ENCODE peak calls at places on chromosomes 13 and 19, in eight cellular contexts. Z, J, K, G, F, S, E and B are unnamed samples.

GRCh38 chr13:26497991-26498423 is 59.5 kb upstream of the WASF3 start:
- DNase-seq in S (no peak), E (no peak), G (no peak), F (no peak), Z (peak), J (no peak), K (no peak), B (peak)

GRCh38 chr19:46181386-46181774 is 33.3 kb downstream of the IGFL2 start:
- DNase-seq in K (no peak), G (no peak), Z (no peak), E (no peak), F (no peak), J (no peak), S (no peak), B (peak)

GRCh38 chr13:74487091-74487722 is 353.0 kb upstream of the KLF12 start:
- DNase-seq in J (no peak), K (no peak), G (no peak), E (no peak), Z (no peak), F (no peak), S (no peak), B (no peak)

GRCh38 chr13:99605417-99606321 is 104.4 kb downstream of the TM9SF2 start:
- DNase-seq in G (peak), F (peak), J (peak), K (peak), S (peak), Z (peak), E (peak), B (peak)

GRCh38 chr19:35959040-35959967 is 23.1 kb downstream of the LRFN3 start:
- DNase-seq in F (peak), S (peak), E (peak), Z (peak), K (peak), G (peak), J (peak), B (no peak)

GRCh38 chr19:42028304-42029216 is 34.5 kb upstream of the ATP1A3 start:
- DNase-seq in K (peak), Z (no peak), J (no peak), E (no peak), G (peak), S (peak), F (peak), B (no peak)

GRCh38 chr13:99357149-99357596 is 50.0 kb upstream of the GPR183 start:
- DNase-seq in G (no peak), J (peak), F (no peak), E (no peak), S (no peak), K (no peak), Z (peak), B (no peak)

GRCh38 chr19:2288010-2288742 is 6.2 kb upstream of the PEAK3 start:
- DNase-seq in E (no peak), J (no peak), F (no peak), K (no peak), Z (no peak), S (no peak), G (no peak), B (no peak)

GRCh38 chr19:55667511-55667910 is 7.5 kb upstream of the EPN1 start:
- DNase-seq in E (no peak), F (no peak), Z (no peak), G (no peak), J (no peak), S (no peak), K (no peak), B (no peak)

GRCh38 chr13:111042661-111043226 is 72.4 kb upstream of the ARHGEF7 start:
- DNase-seq in J (no peak), E (no peak), G (no peak), S (no peak), F (no peak), K (no peak), Z (no peak), B (no peak)

GRCh38 chr13:62296812-62297211 is 881.2 kb upstream of the PCDH20 start:
- DNase-seq in S (no peak), F (no peak), G (no peak), Z (no peak), J (no peak), K (no peak), E (no peak), B (no peak)

GRCh38 chr13:42075517-42075916 is 27.1 kb downstream of the DGKH start:
- DNase-seq in E (no peak), G (no peak), S (no peak), K (no peak), J (no peak), Z (no peak), F (no peak), B (no peak)

GRCh38 chr19:38517321-38517720 is 83.8 kb downstream of the RYR1 start:
- DNase-seq in K (no peak), E (no peak), F (no peak), Z (no peak), J (no peak), G (no peak), S (no peak), B (no peak)

GRCh38 chr13:81302677-81303076 is 961.8 kb upstream of the SPRY2 start:
- DNase-seq in E (no peak), G (no peak), F (no peak), S (no peak), K (no peak), Z (no peak), J (no peak), B (no peak)

GRCh38 chr19:13069415-13070369 is 33.0 kb downstream of the LYL1 start:
- DNase-seq in K (no peak), Z (no peak), G (no peak), S (no peak), J (no peak), F (no peak), E (no peak), B (no peak)

GRCh38 chr13:46355906-46356305 is 31.1 kb downstream of the RUBCNL start:
- DNase-seq in K (no peak), F (no peak), G (no peak), S (no peak), Z (no peak), J (no peak), E (no peak), B (no peak)